ENCODE peak calls at places on chromosomes 13 and 19, in seven cellular contexts. I is neuronal stem cell, W is mesendoderm, D is IMR-90, U is trophoblast cell, C is H9, L is mesenchymal stem cell. G is an unnamed sample.
A peak's percentile ranks its signal among the peaks of the same experiment; 100 is the strongest.

GRCh38 chr13:83798731-83799130 is 83.5 kb downstream of the SLITRK1 start:
- DNase-seq in I (no peak), W (no peak), D (peak; percentile 37), U (no peak), C (no peak), L (peak; percentile 3), G (no peak)

GRCh38 chr19:54660306-54660705 is 2.5 kb upstream of the LILRB4 start:
- DNase-seq in I (no peak), W (no peak), D (no peak), U (no peak), C (no peak), L (no peak), G (no peak)

GRCh38 chr13:28718186-28718537 is 608 bp downstream of the SLC46A3 start:
- DNase-seq in I (no peak), W (no peak), D (peak; percentile 12), U (no peak), C (no peak), L (peak; percentile 59), G (no peak)

GRCh38 chr19:3357731-3358391 is 8.5 kb upstream of the NFIC start:
- DNase-seq in I (no peak), W (peak; percentile 59), D (no peak), U (peak; percentile 94), C (no peak), L (no peak), G (no peak)

GRCh38 chr19:815775-816499 is 5.8 kb downstream of the PLPPR3 start:
- DNase-seq in I (no peak), W (no peak), D (no peak), U (no peak), C (no peak), L (no peak), G (no peak)

GRCh38 chr19:18603958-18604819 is 2.4 kb downstream of the CRLF1 start:
- DNase-seq in I (no peak), W (no peak), D (no peak), U (no peak), C (no peak), L (no peak), G (peak; percentile 62)

GRCh38 chr19:41886761-41887710 is 4.1 kb downstream of the ARHGEF1 start:
- DNase-seq in I (no peak), W (peak; percentile 43), D (no peak), U (no peak), C (no peak), L (no peak), G (no peak)

GRCh38 chr13:51916962-51917361 is 55.2 kb downstream of the CCDC70 start:
- DNase-seq in I (no peak), W (no peak), D (no peak), U (no peak), C (peak; percentile 19), L (no peak), G (no peak)

GRCh38 chr19:31118926-31119325 is 230.3 kb downstream of the TSHZ3 start:
- DNase-seq in I (no peak), W (no peak), D (no peak), U (no peak), C (no peak), L (peak; percentile 87), G (no peak)

GRCh38 chr19:28377077-28377476 is 835.9 kb downstream of the UQCRFS1 start:
- DNase-seq in I (no peak), W (no peak), D (no peak), U (no peak), C (no peak), L (no peak), G (no peak)

GRCh38 chr19:4014541-4015491 is 7.3 kb downstream of the PIAS4 start:
- DNase-seq in I (no peak), W (peak; percentile 45), D (no peak), U (no peak), C (peak; percentile 84), L (no peak), G (peak; percentile 87)

GRCh38 chr13:92463134-92463533 is 763.5 kb upstream of the GPC6 start:
- DNase-seq in I (no peak), W (no peak), D (no peak), U (no peak), C (no peak), L (no peak), G (no peak)

GRCh38 chr13:57637515-57637914 is 6.0 kb downstream of the PCDH17 start:
- DNase-seq in I (no peak), W (no peak), D (no peak), U (no peak), C (no peak), L (no peak), G (no peak)

GRCh38 chr13:57633950-57634828 is 2.6 kb downstream of the PCDH17 start:
- DNase-seq in I (no peak), W (peak; percentile 59), D (no peak), U (no peak), C (peak; percentile 67), L (no peak), G (no peak)

GRCh38 chr13:57634829-57635165 is 3.3 kb downstream of the PCDH17 start:
- DNase-seq in I (no peak), W (no peak), D (no peak), U (no peak), C (peak; percentile 58), L (no peak), G (no peak)

GRCh38 chr13:57636811-57637210 is 5.3 kb downstream of the PCDH17 start:
- DNase-seq in I (no peak), W (no peak), D (no peak), U (no peak), C (no peak), L (no peak), G (no peak)

GRCh38 chr13:57635541-57635940 is 4.0 kb downstream of the PCDH17 start:
- DNase-seq in I (no peak), W (no peak), D (no peak), U (no peak), C (no peak), L (no peak), G (no peak)
- H2AK5ac ChIP-seq in I (no peak overlapping the region), W (no peak overlapping the region), D (no peak overlapping the region), U (no peak overlapping the region), C (no peak overlapping the region), L (no peak overlapping the region), G (no peak overlapping the region)

GRCh38 chr19:47330466-47330869 is 1.5 kb upstream of the C5AR2 start:
- DNase-seq in I (no peak), W (no peak), D (peak; percentile 59), U (no peak), C (no peak), L (peak; percentile 65), G (no peak)
- H2AK5ac ChIP-seq in I (no peak overlapping the region), W (no peak overlapping the region), D (no peak overlapping the region), U (no peak overlapping the region), C (no peak overlapping the region), L (no peak overlapping the region), G (no peak overlapping the region)

GRCh38 chr13:75372517-75372916 is 109.5 kb downstream of the TBC1D4 start:
- DNase-seq in I (peak; percentile 23), W (peak; percentile 58), D (peak; percentile 62), U (peak; percentile 10), C (no peak), L (peak; percentile 59), G (no peak)

GRCh38 chr13:75373988-75374387 is 108.0 kb downstream of the TBC1D4 start:
- DNase-seq in I (no peak), W (no peak), D (no peak), U (no peak), C (no peak), L (no peak), G (no peak)

GRCh38 chr13:75371223-75371622 is 110.7 kb downstream of the TBC1D4 start:
- DNase-seq in I (no peak), W (no peak), D (no peak), U (no peak), C (no peak), L (no peak), G (no peak)

GRCh38 chr13:75375329-75375728 is 106.6 kb downstream of the TBC1D4 start:
- DNase-seq in I (no peak), W (no peak), D (no peak), U (no peak), C (no peak), L (no peak), G (no peak)

DNA sequence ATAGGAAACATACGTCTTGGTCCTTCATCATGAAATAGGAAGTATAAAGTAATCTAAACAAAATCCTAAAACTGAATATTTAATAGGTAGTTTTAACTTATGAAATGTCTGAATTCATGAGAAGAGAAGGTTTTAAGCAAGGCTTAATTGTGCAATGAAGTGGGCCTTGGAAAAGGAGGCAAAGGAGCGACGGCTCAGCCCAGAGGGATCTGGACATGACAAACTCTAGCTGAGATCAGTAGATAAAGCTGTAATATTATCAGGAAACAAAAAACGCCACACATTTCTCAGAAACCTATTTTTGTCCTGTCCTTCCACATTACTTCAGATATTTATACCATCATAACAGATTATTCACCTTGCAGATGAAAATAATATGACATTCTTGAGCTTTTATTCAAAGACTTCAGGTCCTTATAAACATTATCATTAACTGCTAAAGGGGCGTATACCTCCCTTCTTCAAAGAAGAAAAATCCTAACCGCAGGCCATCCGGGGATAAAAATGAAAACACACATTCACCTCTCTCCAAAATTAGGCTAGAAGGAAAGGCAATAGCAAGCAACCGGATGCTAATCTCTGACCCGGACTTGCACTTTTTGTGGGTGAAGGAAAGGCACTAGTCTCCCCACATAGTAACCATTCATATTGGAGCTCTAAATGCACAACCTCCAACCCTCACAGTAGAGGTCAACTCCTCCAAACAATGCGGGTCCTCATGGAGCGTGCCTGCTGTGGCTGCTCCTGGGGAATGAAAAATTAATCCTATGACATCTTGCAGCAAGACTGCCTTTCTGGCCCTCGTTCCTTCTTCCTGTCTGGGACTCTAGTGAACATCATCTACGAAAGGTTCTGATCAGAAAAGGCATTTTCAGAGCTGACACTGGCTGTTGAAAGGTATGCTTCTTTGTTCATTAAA is 108.8 kb downstream of the TBC1D4 start:
- DNase-seq in I (no peak), W (no peak), D (no peak), U (peak; percentile 55), C (no peak), L (no peak), G (no peak)
- H2AK5ac ChIP-seq in I (no peak overlapping the region), W (no peak overlapping the region), D (peak overlapping the region; percentile 4), U (no peak overlapping the region), C (no peak overlapping the region), L (no peak overlapping the region), G (no peak overlapping the region)

GRCh38 chr13:35872369-35872768 is 258.8 kb downstream of the DCLK1 start:
- DNase-seq in I (no peak), W (no peak), D (no peak), U (no peak), C (no peak), L (no peak), G (no peak)

GRCh38 chr13:35881360-35881759 is 249.8 kb downstream of the DCLK1 start:
- DNase-seq in I (no peak), W (no peak), D (peak; percentile 39), U (no peak), C (no peak), L (no peak), G (no peak)

GRCh38 chr13:35874704-35875103 is 256.5 kb downstream of the DCLK1 start:
- DNase-seq in I (no peak), W (no peak), D (no peak), U (no peak), C (no peak), L (no peak), G (no peak)

GRCh38 chr13:35879111-35879510 is 252.1 kb downstream of the DCLK1 start:
- DNase-seq in I (no peak), W (no peak), D (no peak), U (no peak), C (no peak), L (no peak), G (no peak)

DNA sequence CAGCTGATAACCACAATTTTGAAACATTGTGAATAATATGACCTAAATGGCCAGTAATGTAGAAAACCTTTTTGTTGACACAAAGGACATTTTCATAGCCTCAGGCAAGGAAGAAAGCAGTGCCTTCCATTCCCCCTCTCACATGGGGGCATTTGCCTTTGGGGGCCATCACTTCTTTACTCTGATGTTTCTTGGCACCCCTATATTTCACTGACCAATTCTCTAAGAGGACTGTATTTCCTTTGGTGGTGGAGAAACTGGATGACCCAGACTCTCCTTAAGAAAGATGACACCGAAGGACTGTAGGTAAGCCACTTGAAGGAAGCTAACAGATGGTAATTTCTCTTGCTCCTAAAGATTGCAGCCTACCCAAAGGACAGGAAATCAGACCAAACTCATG is 254.6 kb downstream of the DCLK1 start:
- DNase-seq in I (no peak), W (no peak), D (no peak), U (no peak), C (no peak), L (no peak), G (no peak)
- H2AK5ac ChIP-seq in I (no peak overlapping the region), W (no peak overlapping the region), D (no peak overlapping the region), U (no peak overlapping the region), C (no peak overlapping the region), L (no peak overlapping the region), G (no peak overlapping the region)